ENCODE peak calls at places on chromosomes 3 and 15, in five cellular contexts. One of them, this sample, is unnamed.

GRCh38 chr3:11757441-11757875 is 89.2 kb downstream of the TAMM41 start:
- DNase-seq in HepG2: no peak
- DNase-seq in HCT116: no peak
- DNase-seq in GM12878: no peak
- DNase-seq in K562: no peak
- DNase-seq in this sample: no peak

GRCh38 chr3:39809181-39809994 is at the start of gene MYRIP:
- DNase-seq in HepG2: peak; percentile 32
- DNase-seq in HCT116: no peak
- DNase-seq in GM12878: no peak
- DNase-seq in K562: peak; percentile 93
- DNase-seq in this sample: peak; percentile 96

GRCh38 chr3:414063-414462 is 217.5 kb downstream of the CHL1 start:
- DNase-seq in HepG2: no peak
- DNase-seq in HCT116: no peak
- DNase-seq in GM12878: no peak
- DNase-seq in K562: peak; percentile 10
- DNase-seq in this sample: no peak

GRCh38 chr3:127803619-127804018 is 18.7 kb downstream of the MGLL start:
- DNase-seq in HepG2: no peak
- DNase-seq in HCT116: peak; percentile 93
- DNase-seq in GM12878: no peak
- DNase-seq in K562: no peak
- DNase-seq in this sample: no peak

GRCh38 chr3:184952671-184953070 is 140.7 kb downstream of the VPS8 start:
- DNase-seq in HepG2: no peak
- DNase-seq in HCT116: no peak
- DNase-seq in GM12878: no peak
- DNase-seq in K562: no peak
- DNase-seq in this sample: no peak

GRCh38 chr15:64617727-64618126 is 157.3 kb downstream of the ZNF609 start:
- DNase-seq in HepG2: no peak
- DNase-seq in HCT116: no peak
- DNase-seq in GM12878: no peak
- DNase-seq in K562: no peak
- DNase-seq in this sample: no peak

GRCh38 chr3:148042663-148043445 is 633.7 kb downstream of the ZIC1 start:
- DNase-seq in HepG2: no peak
- DNase-seq in HCT116: no peak
- DNase-seq in GM12878: no peak
- DNase-seq in K562: no peak
- DNase-seq in this sample: peak; percentile 13

GRCh38 chr3:123283074-123283473 is 81.3 kb downstream of the SEC22A start:
- DNase-seq in HepG2: no peak
- DNase-seq in HCT116: no peak
- DNase-seq in GM12878: no peak
- DNase-seq in K562: no peak
- DNase-seq in this sample: no peak

GRCh38 chr3:118946449-118946848 is 88.2 kb downstream of the IGSF11 start:
- DNase-seq in HepG2: no peak
- DNase-seq in HCT116: no peak
- DNase-seq in GM12878: no peak
- DNase-seq in K562: no peak
- DNase-seq in this sample: no peak

GRCh38 chr3:13879946-13880810 is at the start of gene WNT7A:
- DNase-seq in HepG2: no peak
- DNase-seq in HCT116: no peak
- DNase-seq in GM12878: no peak
- DNase-seq in K562: peak; percentile 62
- DNase-seq in this sample: peak; percentile 91

GRCh38 chr3:72193768-72194463 is 409.0 kb upstream of the PROK2 start:
- DNase-seq in HepG2: no peak
- DNase-seq in HCT116: no peak
- DNase-seq in GM12878: no peak
- DNase-seq in K562: no peak
- DNase-seq in this sample: no peak

GRCh38 chr3:130700541-130700940 is 46.1 kb downstream of the PIK3R4 start:
- DNase-seq in HepG2: no peak
- DNase-seq in HCT116: no peak
- DNase-seq in GM12878: no peak
- DNase-seq in K562: no peak
- DNase-seq in this sample: no peak

GRCh38 chr15:68989876-68990754 is 24.4 kb upstream of the NOX5 start:
- DNase-seq in HepG2: no peak
- DNase-seq in HCT116: no peak
- DNase-seq in GM12878: no peak
- DNase-seq in K562: peak; percentile 29
- DNase-seq in this sample: no peak

GRCh38 chr15:89002281-89002761 is 85.9 kb upstream of the ABHD2 start:
- DNase-seq in HepG2: peak; percentile 18
- DNase-seq in HCT116: no peak
- DNase-seq in GM12878: peak; percentile 36
- DNase-seq in K562: peak; percentile 82
- DNase-seq in this sample: peak; percentile 68

GRCh38 chr3:144257381-144257780 is 285.8 kb downstream of the DIPK2A start:
- DNase-seq in HepG2: no peak
- DNase-seq in HCT116: no peak
- DNase-seq in GM12878: no peak
- DNase-seq in K562: no peak
- DNase-seq in this sample: no peak

GRCh38 chr3:112676659-112677234 is 35.8 kb upstream of the CCDC80 start:
- DNase-seq in HepG2: peak; percentile 29
- DNase-seq in HCT116: peak; percentile 59
- DNase-seq in GM12878: peak; percentile 96
- DNase-seq in K562: peak; percentile 63
- DNase-seq in this sample: no peak

GRCh38 chr3:51706788-51707731 is at the start of gene GRM2:
- DNase-seq in HepG2: peak; percentile 73
- DNase-seq in HCT116: no peak
- DNase-seq in GM12878: no peak
- DNase-seq in K562: peak; percentile 77
- DNase-seq in this sample: peak; percentile 97

GRCh38 chr3:183537295-183537730 is 18.2 kb downstream of the KLHL6 start:
- DNase-seq in HepG2: no peak
- DNase-seq in HCT116: no peak
- DNase-seq in GM12878: no peak
- DNase-seq in K562: no peak
- DNase-seq in this sample: no peak

GRCh38 chr3:98657429-98657828 is 64.0 kb upstream of the CPOX start:
- DNase-seq in HepG2: no peak
- DNase-seq in HCT116: peak; percentile 15
- DNase-seq in GM12878: no peak
- DNase-seq in K562: peak; percentile 3
- DNase-seq in this sample: peak; percentile 33

GRCh38 chr3:188749010-188749617 is 422.7 kb upstream of the TPRG1 start:
- DNase-seq in HepG2: no peak
- DNase-seq in HCT116: peak; percentile 15
- DNase-seq in GM12878: no peak
- DNase-seq in K562: peak; percentile 4
- DNase-seq in this sample: peak; percentile 5

GRCh38 chr3:112097378-112097777 is 11.2 kb downstream of the C3orf52 start:
- DNase-seq in HepG2: peak; percentile 48
- DNase-seq in HCT116: peak; percentile 91
- DNase-seq in GM12878: no peak
- DNase-seq in K562: peak; percentile 16
- DNase-seq in this sample: no peak

GRCh38 chr15:70251246-70251990 is 153.7 kb upstream of the TLE3 start:
- DNase-seq in HepG2: no peak
- DNase-seq in HCT116: no peak
- DNase-seq in GM12878: no peak
- DNase-seq in K562: no peak
- DNase-seq in this sample: no peak

GRCh38 chr3:89113887-89114840 is 6.7 kb downstream of the EPHA3 start:
- DNase-seq in HepG2: peak; percentile 20
- DNase-seq in HCT116: no peak
- DNase-seq in GM12878: no peak
- DNase-seq in K562: no peak
- DNase-seq in this sample: peak; percentile 37

GRCh38 chr15:66778314-66778665 is 76.3 kb downstream of the SMAD6 start:
- DNase-seq in HepG2: no peak
- DNase-seq in HCT116: no peak
- DNase-seq in GM12878: no peak
- DNase-seq in K562: no peak
- DNase-seq in this sample: no peak

GRCh38 chr15:82172506-82172905 is 90.0 kb downstream of the EFL1 start:
- DNase-seq in HepG2: no peak
- DNase-seq in HCT116: peak; percentile 6
- DNase-seq in GM12878: no peak
- DNase-seq in K562: no peak
- DNase-seq in this sample: no peak

GRCh38 chr15:93296786-93297500 is 207.9 kb upstream of the RGMA start:
- DNase-seq in HepG2: no peak
- DNase-seq in HCT116: no peak
- DNase-seq in GM12878: no peak
- DNase-seq in K562: no peak
- DNase-seq in this sample: no peak

GRCh38 chr3:123380261-123380660 is 68.6 kb downstream of the ADCY5 start:
- DNase-seq in HepG2: no peak
- DNase-seq in HCT116: no peak
- DNase-seq in GM12878: no peak
- DNase-seq in K562: no peak
- DNase-seq in this sample: no peak

GRCh38 chr3:61250784-61251173 is 473 bp downstream of the FHIT start:
- DNase-seq in HepG2: peak; percentile 38
- DNase-seq in HCT116: peak; percentile 34
- DNase-seq in GM12878: peak; percentile 25
- DNase-seq in K562: peak; percentile 22
- DNase-seq in this sample: peak; percentile 35

GRCh38 chr3:24639640-24640329 is 145.1 kb upstream of the THRB start:
- DNase-seq in HepG2: no peak
- DNase-seq in HCT116: no peak
- DNase-seq in GM12878: no peak
- DNase-seq in K562: no peak
- DNase-seq in this sample: no peak

GRCh38 chr3:52023101-52023770 is 27.5 kb upstream of the RPL29 start:
- DNase-seq in HepG2: no peak
- DNase-seq in HCT116: no peak
- DNase-seq in GM12878: no peak
- DNase-seq in K562: no peak
- DNase-seq in this sample: no peak

GRCh38 chr15:74422370-74422722 is 11.4 kb downstream of the SEMA7A start:
- DNase-seq in HepG2: no peak
- DNase-seq in HCT116: no peak
- DNase-seq in GM12878: no peak
- DNase-seq in K562: no peak
- DNase-seq in this sample: no peak

GRCh38 chr3:8837172-8837571 is 67.8 kb upstream of the OXTR start:
- DNase-seq in HepG2: no peak
- DNase-seq in HCT116: no peak
- DNase-seq in GM12878: no peak
- DNase-seq in K562: no peak
- DNase-seq in this sample: no peak

GRCh38 chr15:40063563-40064011 is 24.6 kb upstream of the SRP14 start:
- DNase-seq in HepG2: no peak
- DNase-seq in HCT116: no peak
- DNase-seq in GM12878: no peak
- DNase-seq in K562: no peak
- DNase-seq in this sample: no peak

GRCh38 chr3:23068016-23068728 is 135.0 kb upstream of the UBE2E2 start:
- DNase-seq in HepG2: no peak
- DNase-seq in HCT116: no peak
- DNase-seq in GM12878: no peak
- DNase-seq in K562: no peak
- DNase-seq in this sample: no peak

GRCh38 chr3:31754575-31755278 is 222.0 kb downstream of the STT3B start:
- DNase-seq in HepG2: no peak
- DNase-seq in HCT116: no peak
- DNase-seq in GM12878: peak; percentile 55
- DNase-seq in K562: no peak
- DNase-seq in this sample: peak; percentile 7

GRCh38 chr15:45091581-45091980 is 22.4 kb downstream of the DUOX2 start:
- DNase-seq in HepG2: no peak
- DNase-seq in HCT116: no peak
- DNase-seq in GM12878: no peak
- DNase-seq in K562: no peak
- DNase-seq in this sample: no peak

GRCh38 chr3:113214917-113215595 is 3.7 kb downstream of the BOC start:
- DNase-seq in HepG2: no peak
- DNase-seq in HCT116: no peak
- DNase-seq in GM12878: no peak
- DNase-seq in K562: no peak
- DNase-seq in this sample: no peak

DNA sequence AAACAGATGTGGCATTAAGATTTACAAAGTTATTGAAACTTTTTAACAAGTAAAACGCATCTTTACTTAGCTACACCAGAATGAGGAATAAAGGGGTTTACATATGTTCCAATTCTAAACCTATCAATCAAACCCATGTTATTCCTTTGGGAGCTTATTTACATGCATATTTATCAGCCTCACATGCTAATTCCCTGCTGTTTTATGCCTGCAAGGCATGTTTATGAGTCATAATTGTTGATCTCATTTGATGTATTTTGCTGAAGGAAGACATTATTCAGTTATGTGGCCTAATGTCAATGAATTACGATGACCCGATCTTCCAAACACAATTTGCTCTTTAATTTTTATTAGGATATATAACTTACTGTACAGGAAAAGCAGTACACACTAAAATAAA is 272.9 kb downstream of the TBC1D5 start:
- DNase-seq in HepG2: no peak
- DNase-seq in HCT116: no peak
- DNase-seq in GM12878: no peak
- DNase-seq in K562: no peak
- DNase-seq in this sample: no peak
- TF ChIP-seq ZBTB33 in HepG2: no peak
- TF ChIP-seq ZBTB33 in HCT116: no peak
- TF ChIP-seq ZBTB33 in GM12878: no peak
- TF ChIP-seq ZBTB33 in K562: no peak
- TF ChIP-seq ZBTB33 in this sample: no peak

GRCh38 chr15:49620174-49620573 is 444 bp downstream of the FAM227B start:
- DNase-seq in HepG2: no peak
- DNase-seq in HCT116: no peak
- DNase-seq in GM12878: no peak
- DNase-seq in K562: no peak
- DNase-seq in this sample: no peak
- TF ChIP-seq ZBTB33 in HepG2: no peak
- TF ChIP-seq ZBTB33 in HCT116: no peak
- TF ChIP-seq ZBTB33 in GM12878: no peak
- TF ChIP-seq ZBTB33 in K562: no peak
- TF ChIP-seq ZBTB33 in this sample: no peak

GRCh38 chr3:73453676-73454075 is 171.1 kb downstream of the PDZRN3 start:
- DNase-seq in HepG2: no peak
- DNase-seq in HCT116: no peak
- DNase-seq in GM12878: no peak
- DNase-seq in K562: no peak
- DNase-seq in this sample: no peak
- TF ChIP-seq ZBTB33 in HepG2: no peak
- TF ChIP-seq ZBTB33 in HCT116: no peak
- TF ChIP-seq ZBTB33 in GM12878: no peak
- TF ChIP-seq ZBTB33 in K562: no peak
- TF ChIP-seq ZBTB33 in this sample: no peak

GRCh38 chr3:65899226-65899625 is 139.5 kb downstream of the MAGI1 start:
- DNase-seq in HepG2: no peak
- DNase-seq in HCT116: no peak
- DNase-seq in GM12878: no peak
- DNase-seq in K562: no peak
- DNase-seq in this sample: no peak
- TF ChIP-seq ZBTB33 in HepG2: no peak
- TF ChIP-seq ZBTB33 in HCT116: no peak
- TF ChIP-seq ZBTB33 in GM12878: no peak
- TF ChIP-seq ZBTB33 in K562: no peak
- TF ChIP-seq ZBTB33 in this sample: no peak

GRCh38 chr3:152591448-152592003 is 243.4 kb upstream of the P2RY1 start:
- DNase-seq in HepG2: no peak
- DNase-seq in HCT116: no peak
- DNase-seq in GM12878: no peak
- DNase-seq in K562: peak; percentile 50
- DNase-seq in this sample: no peak
- TF ChIP-seq ZBTB33 in HepG2: no peak
- TF ChIP-seq ZBTB33 in HCT116: no peak
- TF ChIP-seq ZBTB33 in GM12878: no peak
- TF ChIP-seq ZBTB33 in K562: no peak
- TF ChIP-seq ZBTB33 in this sample: no peak

This sample was measured in SK-N-SH.